ENCODE peak calls at places on chromosomes 12 and 14, in seven cellular contexts. Y is gastrocnemius medialis, W is neural progenitor cell, H is RWPE2, R is mesenchymal stem cell, D is cardiac muscle cell, M is psoas muscle. B is an unnamed sample. For H3K36me3 and H3K4me1, the result is how much of the 10 kb centered on the place peaks cover.

GRCh38 chr14:69637503-69638030 is 26.2 kb downstream of the SUSD6 start:
- DNase-seq in H (no peak), Y (peak), W (peak), D (no peak), M (peak), R (peak), B (no peak)

GRCh38 chr12:116517431-116518045 is 41.6 kb upstream of the MAP1LC3B2 start:
- DNase-seq in W (no peak), H (no peak), Y (no peak), D (no peak), R (no peak), M (no peak), B (no peak)

GRCh38 chr12:53748072-53748840 is 3.5 kb downstream of the CISTR start:
- DNase-seq in W (peak), Y (no peak), H (no peak), R (no peak), M (no peak), D (no peak), B (no peak)

GRCh38 chr12:65615091-65615490 is 209.2 kb upstream of the HMGA2 start:
- DNase-seq in Y (no peak), W (no peak), M (no peak), D (peak), H (no peak), R (peak), B (no peak)

GRCh38 chr14:90513151-90514014 is 116.6 kb downstream of the CALM1 start:
- DNase-seq in D (peak), Y (peak), M (no peak), W (peak), H (no peak), R (peak), B (peak)

GRCh38 chr14:103074699-103075341 is 9.2 kb upstream of the LBHD2 start:
- DNase-seq in M (peak), D (no peak), Y (peak), W (no peak), R (no peak), H (peak), B (peak)

GRCh38 chr12:51926064-51926632 is 18.8 kb downstream of the ACVRL1 start:
- DNase-seq in Y (no peak), D (peak), M (no peak), R (peak), H (no peak), W (no peak), B (no peak)

GRCh38 chr14:40004871-40005503 is 572.8 kb upstream of the FBXO33 start:
- DNase-seq in Y (no peak), R (no peak), H (no peak), W (no peak), D (no peak), M (no peak), B (peak)

GRCh38 chr12:76083761-76084276 is 666 bp downstream of the NAP1L1 start:
- DNase-seq in R (peak), H (peak), M (peak), W (peak), D (peak), Y (peak), B (peak)

GRCh38 chr14:97395068-97395467 is 597.9 kb downstream of the VRK1 start:
- DNase-seq in R (no peak), Y (no peak), M (no peak), H (no peak), W (no peak), D (no peak), B (no peak)

GRCh38 chr12:10341892-10342509 is 34.3 kb downstream of the KLRD1 start:
- DNase-seq in Y (no peak), D (no peak), M (no peak), H (no peak), R (peak), W (no peak), B (no peak)

GRCh38 chr12:124484526-124484953 is 82.9 kb downstream of the NCOR2 start:
- DNase-seq in Y (no peak), H (no peak), R (no peak), D (no peak), W (no peak), M (peak), B (peak)

GRCh38 chr14:79580908-79581307 is 630.4 kb downstream of the DIO2 start:
- DNase-seq in W (no peak), R (no peak), D (no peak), Y (no peak), M (no peak), H (no peak), B (no peak)

GRCh38 chr14:23561873-23562821 is 5.4 kb downstream of the AP1G2 start:
- DNase-seq in H (no peak), Y (peak), D (peak), W (no peak), R (no peak), M (no peak), B (peak)

GRCh38 chr12:96883571-96883970 is 23.5 kb upstream of the NEDD1 start:
- DNase-seq in M (no peak), D (no peak), W (no peak), H (no peak), R (peak), Y (no peak), B (no peak)

DNA sequence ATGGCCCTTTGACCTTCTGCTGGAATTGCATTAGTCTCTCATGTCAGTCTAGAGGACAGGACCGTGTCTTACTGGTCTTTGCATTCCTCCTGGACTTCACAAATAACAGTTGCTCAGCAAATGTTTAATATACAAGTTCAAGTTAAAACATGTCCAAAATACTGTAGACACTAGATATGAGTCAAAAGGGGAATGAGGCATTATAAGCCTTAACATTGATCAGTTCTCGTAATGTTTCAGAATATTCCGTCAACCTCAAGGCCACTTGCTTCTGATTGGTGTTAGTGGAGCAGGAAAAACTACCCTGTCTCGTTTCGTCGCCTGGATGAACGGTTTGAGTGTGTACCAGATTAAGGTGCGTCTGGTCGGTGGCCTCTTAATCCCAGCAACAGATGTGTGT is 59.9 kb downstream of the HSP90AA1 start:
- DNase-seq in W (no peak), R (no peak), H (no peak), M (no peak), Y (no peak), D (no peak), B (no peak)
- H3K36me3 ChIP-seq in W (under half), R (half or more), H (half or more), M (under half), Y (half or more), D (half or more), B (half or more)

GRCh38 chr14:48974994-48975393 is 611.2 kb downstream of the RPS29 start:
- DNase-seq in Y (no peak), H (no peak), W (no peak), D (no peak), R (no peak), M (no peak), B (no peak)
- H3K27ac ChIP-seq in Y (no peak), H (no peak), W (no peak), D (no peak), R (no peak), M (no peak), B (no peak)

GRCh38 chr12:122836027-122836921 is 1.0 kb downstream of the HIP1R start:
- DNase-seq in R (peak), D (no peak), Y (no peak), W (peak), H (no peak), M (no peak), B (peak)

GRCh38 chr12:122838841-122839240 is 3.6 kb downstream of the HIP1R start:
- DNase-seq in H (no peak), Y (no peak), D (no peak), R (no peak), W (no peak), M (no peak), B (no peak)

GRCh38 chr12:122839907-122840554 is 4.8 kb downstream of the HIP1R start:
- DNase-seq in W (no peak), M (no peak), D (no peak), R (no peak), Y (no peak), H (no peak), B (no peak)

GRCh38 chr12:122835693-122836026 is 403 bp downstream of the HIP1R start:
- DNase-seq in H (no peak), D (peak), W (no peak), Y (no peak), R (no peak), M (no peak), B (no peak)

DNA sequence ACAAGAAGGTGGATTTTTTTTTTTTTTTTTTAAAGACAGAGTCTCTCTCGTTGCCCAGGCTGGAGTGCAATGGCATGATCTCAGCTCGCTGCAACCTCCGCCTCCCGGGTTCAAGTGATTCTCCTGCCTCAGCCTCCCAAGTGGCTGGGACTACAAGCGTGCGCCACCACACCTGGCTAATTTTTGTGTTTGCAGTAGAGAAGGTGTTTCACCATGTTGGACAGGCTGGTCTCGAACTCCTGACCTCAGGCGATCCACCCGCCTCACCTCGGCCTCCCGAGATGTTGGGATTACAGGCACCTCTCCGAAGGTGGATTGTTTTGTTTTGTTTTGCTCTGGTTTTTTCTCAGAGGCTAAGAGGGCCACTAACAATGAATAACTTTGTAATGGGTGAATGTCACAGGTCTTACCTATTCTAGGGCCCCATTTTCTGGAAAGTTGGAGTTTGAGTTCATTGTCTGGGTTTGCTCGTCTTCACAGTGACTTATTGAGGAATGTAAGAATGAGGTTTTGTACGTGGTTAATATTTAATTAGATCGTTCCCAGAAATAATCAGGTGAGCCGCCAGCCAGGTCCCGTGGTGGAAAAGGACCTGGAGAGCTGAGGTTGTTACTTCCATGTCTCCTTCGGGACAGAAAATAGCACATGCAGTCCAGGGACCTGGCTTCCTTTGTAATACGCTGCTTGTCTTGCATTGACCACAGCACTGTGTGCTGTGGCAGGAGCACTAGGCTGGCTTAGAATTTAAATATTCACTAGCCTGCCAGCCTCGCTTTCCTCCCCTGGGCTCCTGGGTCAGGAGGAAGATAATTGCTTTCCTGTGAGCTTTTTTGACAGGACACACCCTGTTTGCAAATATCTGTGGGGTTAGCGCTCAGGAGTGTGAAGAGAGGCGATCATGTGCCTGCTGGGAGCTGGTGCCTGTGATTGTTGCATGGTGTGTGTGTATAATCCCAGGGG is 2.3 kb downstream of the HIP1R start:
- DNase-seq in M (no peak), Y (no peak), R (no peak), D (no peak), H (no peak), W (no peak), B (no peak)
- H3K4me1 ChIP-seq in M (under half), Y (under half), R (under half), D (under half), H (under half), W (under half), B (under half)

GRCh38 chr12:111482464-111482863 is 76.7 kb downstream of the SH2B3 start:
- DNase-seq in Y (no peak), R (no peak), D (no peak), H (no peak), W (no peak), M (no peak), B (no peak)
- H3K36me3 ChIP-seq in Y (under half), R (under half), D (half or more), H (half or more), W (under half), M (under half), B (under half)

B was measured in SJCRH30.